ENCODE peak calls at places on chromosomes 13 and 19, in seven cellular contexts. D is psoas muscle; Z is stimulated activated CD8-positive, alpha-beta memory T cell treated with anti-CD3 and anti-CD28 coated beads, Interleukin-4, amount 100 ng/mL, for 24 hours; G is GF-D8; P is Calu3; H is AML-193; E is stromal cell of bone marrow. S is an unnamed sample.

GRCh38 chr19:15123900-15124299 is 16.7 kb downstream of the SYDE1 start:
- DNase-seq in D (peak; percentile 57), Z (no peak), G (no peak), P (no peak), H (no peak), E (no peak), S (no peak)

GRCh38 chr13:41327994-41328778 is 17.1 kb downstream of the NAA16 start:
- DNase-seq in D (no peak), Z (no peak), G (no peak), P (no peak), H (no peak), E (no peak), S (no peak)

GRCh38 chr13:82847595-82847994 is 1034.7 kb downstream of the SLITRK1 start:
- DNase-seq in D (no peak), Z (no peak), G (no peak), P (no peak), H (no peak), E (no peak), S (no peak)

GRCh38 chr19:8915997-8916396 is 83.8 kb downstream of the MBD3L1 start:
- DNase-seq in D (no peak), Z (no peak), G (no peak), P (no peak), H (no peak), E (no peak), S (no peak)

GRCh38 chr19:29840066-29840950 is 28.5 kb downstream of the CCNE1 start:
- DNase-seq in D (no peak), Z (no peak), G (no peak), P (no peak), H (no peak), E (no peak), S (no peak)

GRCh38 chr19:13796301-13797057 is 1.2 kb downstream of the ZSWIM4 start:
- DNase-seq in D (peak; percentile 82), Z (no peak), G (no peak), P (peak; percentile 58), H (no peak), E (peak; percentile 97), S (peak; percentile 91)

GRCh38 chr19:32442650-32443049 is 37.1 kb downstream of the DPY19L3 start:
- DNase-seq in D (no peak), Z (no peak), G (no peak), P (no peak), H (no peak), E (no peak), S (no peak)

GRCh38 chr13:29619995-29620394 is 24.5 kb upstream of the SLC7A1 start:
- DNase-seq in D (no peak), Z (no peak), G (no peak), P (no peak), H (no peak), E (no peak), S (no peak)

GRCh38 chr13:74573654-74574053 is 439.4 kb upstream of the KLF12 start:
- DNase-seq in D (no peak), Z (no peak), G (no peak), P (no peak), H (no peak), E (no peak), S (no peak)

GRCh38 chr13:98207411-98207810 is 30.3 kb upstream of the RNF113B start:
- DNase-seq in D (no peak), Z (no peak), G (no peak), P (peak; percentile 7), H (no peak), E (no peak), S (no peak)

S was measured in aorta.